ENCODE peak calls at places on chromosomes 11 and 22, in four cellular contexts. K, F, I and M are unnamed samples.

GRCh38 chr22:50672041-50672440 is 582 bp upstream of the SHANK3 start:
- DNase-seq in F (no peak), K (no peak), I (no peak), M (no peak)

GRCh38 chr11:35785287-35786167 is 123.0 kb downstream of the TRIM44 start:
- DNase-seq in I (no peak), F (no peak), K (no peak), M (no peak)

GRCh38 chr11:1209371-1210057 is 13.4 kb upstream of the MUC5B start:
- DNase-seq in F (no peak), I (no peak), K (no peak), M (no peak)

GRCh38 chr11:130145975-130146776 is 13.4 kb upstream of the ST14 start:
- DNase-seq in F (peak), K (peak), I (no peak), M (no peak)

GRCh38 chr22:39868741-39869140 is 24.8 kb downstream of the ENTHD1 start:
- DNase-seq in I (no peak), K (no peak), F (no peak), M (no peak)

GRCh38 chr11:15667127-15667725 is 552.5 kb downstream of the INSC start:
- DNase-seq in F (no peak), I (no peak), K (no peak), M (no peak)

GRCh38 chr11:101127699-101128570 is 1.7 kb downstream of the PGR start:
- DNase-seq in F (peak), K (peak), I (no peak), M (no peak)

GRCh38 chr11:122808494-122808893 is 29.8 kb upstream of the CRTAM start:
- DNase-seq in F (no peak), K (peak), I (no peak), M (no peak)

GRCh38 chr11:75239551-75240290 is 853 bp upstream of the TPBGL start:
- DNase-seq in K (no peak), F (no peak), I (no peak), M (no peak)

GRCh38 chr22:21697866-21698265 is 32.1 kb downstream of the PPIL2 start:
- DNase-seq in K (no peak), I (no peak), F (no peak), M (no peak)

GRCh38 chr11:78542007-78542406 is 32.7 kb downstream of the NARS2 start:
- DNase-seq in I (no peak), K (no peak), F (no peak), M (no peak)

GRCh38 chr11:83724704-83725114 is 438.5 kb upstream of the CCDC90B start:
- DNase-seq in F (peak), I (peak), K (no peak), M (no peak)

GRCh38 chr11:103433380-103433779 is 324.2 kb downstream of the DYNC2H1 start:
- DNase-seq in F (no peak), K (no peak), I (no peak), M (no peak)

GRCh38 chr22:50208939-50209892 is 8.4 kb downstream of the SELENOO start:
- DNase-seq in K (no peak), I (no peak), F (no peak), M (no peak)

GRCh38 chr11:118633979-118634378 is 26.6 kb downstream of the PHLDB1 start:
- DNase-seq in I (no peak), F (no peak), K (no peak), M (no peak)

GRCh38 chr11:34274712-34275398 is 83.0 kb downstream of the ABTB2 start:
- DNase-seq in F (peak), I (peak), K (peak), M (peak)

GRCh38 chr11:108965602-108966001 is 300.7 kb downstream of the DDX10 start:
- DNase-seq in F (no peak), K (no peak), I (no peak), M (peak)

GRCh38 chr11:121652982-121653381 is 200.2 kb upstream of the SORL1-AS1 start:
- DNase-seq in F (no peak), I (no peak), K (no peak), M (no peak)

GRCh38 chr11:21582791-21583190 is 610.1 kb upstream of the ANO5 start:
- DNase-seq in I (no peak), K (no peak), F (no peak), M (no peak)

GRCh38 chr11:45654242-45654641 is 11.2 kb downstream of the CHST1 start:
- DNase-seq in K (no peak), I (no peak), F (no peak), M (no peak)

GRCh38 chr11:86790073-86790727 is 10.1 kb upstream of the PRSS23 start:
- DNase-seq in K (no peak), F (no peak), I (no peak), M (no peak)

GRCh38 chr11:63165710-63166310 is 21.8 kb upstream of the SLC22A24 start:
- DNase-seq in I (no peak), K (no peak), F (peak), M (no peak)

GRCh38 chr11:64086263-64086938 is 50.7 kb downstream of the FLRT1 start:
- DNase-seq in I (peak), F (peak), K (no peak), M (peak)

GRCh38 chr11:94973099-94973968 is at the start of the genes CWC15 and KDM4D:
- DNase-seq in F (peak), I (peak), K (peak), M (peak)

GRCh38 chr11:120102050-120102861 is 35.7 kb downstream of the TRIM29 start:
- DNase-seq in I (no peak), K (no peak), F (no peak), M (no peak)

GRCh38 chr11:72267956-72268617 is 24.1 kb upstream of the PHOX2A start:
- DNase-seq in F (no peak), I (no peak), K (no peak), M (no peak)

GRCh38 chr22:23403152-23403719 is 176.9 kb downstream of the IGLL1 start:
- DNase-seq in K (no peak), F (no peak), I (no peak), M (no peak)

GRCh38 chr22:48753381-48753730 is 1074.3 kb downstream of the BRD1 start:
- DNase-seq in K (peak), F (no peak), I (no peak), M (no peak)

GRCh38 chr11:113781682-113782081 is 2.1 kb downstream of the CLDN25 start:
- DNase-seq in I (no peak), F (no peak), K (no peak), M (no peak)

GRCh38 chr11:130211144-130211543 is 51.6 kb downstream of the ST14 start:
- DNase-seq in K (peak), I (peak), F (peak), M (no peak)

GRCh38 chr22:17575681-17576080 is 12.4 kb downstream of the SLC25A18 start:
- DNase-seq in F (no peak), K (no peak), I (no peak), M (no peak)

GRCh38 chr11:70555092-70555491 is 156.8 kb downstream of the CTTN start:
- DNase-seq in F (no peak), I (no peak), K (no peak), M (no peak)

GRCh38 chr22:39240841-39241631 is 3.7 kb downstream of the PDGFB start:
- DNase-seq in K (peak), F (peak), I (peak), M (peak)

GRCh38 chr11:94140154-94140655 is 11.6 kb downstream of the PANX1 start:
- DNase-seq in F (no peak), K (no peak), I (no peak), M (no peak)

GRCh38 chr11:898160-898517 is 12.5 kb downstream of the CHID1 start:
- DNase-seq in F (no peak), I (no peak), K (no peak), M (no peak)

GRCh38 chr11:80109652-80110051 is 668.8 kb upstream of the TENM4 start:
- DNase-seq in I (no peak), F (no peak), K (no peak), M (no peak)

GRCh38 chr11:5367461-5368074 is 16.0 kb upstream of the OR51M1 start:
- DNase-seq in F (no peak), I (no peak), K (peak), M (no peak)

GRCh38 chr11:17780668-17781067 is 46.1 kb downstream of the KCNC1 start:
- DNase-seq in K (no peak), F (no peak), I (no peak), M (no peak)

GRCh38 chr22:30024231-30024630 is 56.0 kb upstream of the HORMAD2 start:
- DNase-seq in F (no peak), I (no peak), K (no peak), M (no peak)

GRCh38 chr11:6746086-6746618 is 25.6 kb downstream of the OR2AG2 start:
- DNase-seq in I (no peak), K (peak), F (no peak), M (no peak)
- TF ChIP-seq POLR2A in I (no peak), K (no peak), F (no peak), M (no peak)

GRCh38 chr11:66663741-66664296 is 13.9 kb downstream of the RBM4B start:
- DNase-seq in F (no peak), K (no peak), I (no peak), M (no peak)

GRCh38 chr11:66659785-66660184 is 17.9 kb downstream of the RBM4B start:
- DNase-seq in F (no peak), K (no peak), I (no peak), M (no peak)

GRCh38 chr11:66670816-66671215 is 6.9 kb downstream of the RBM4B start:
- DNase-seq in I (no peak), F (no peak), K (no peak), M (no peak)

GRCh38 chr11:66668653-66669430 is 8.8 kb downstream of the RBM4B start:
- DNase-seq in I (no peak), K (no peak), F (no peak), M (no peak)

DNA sequence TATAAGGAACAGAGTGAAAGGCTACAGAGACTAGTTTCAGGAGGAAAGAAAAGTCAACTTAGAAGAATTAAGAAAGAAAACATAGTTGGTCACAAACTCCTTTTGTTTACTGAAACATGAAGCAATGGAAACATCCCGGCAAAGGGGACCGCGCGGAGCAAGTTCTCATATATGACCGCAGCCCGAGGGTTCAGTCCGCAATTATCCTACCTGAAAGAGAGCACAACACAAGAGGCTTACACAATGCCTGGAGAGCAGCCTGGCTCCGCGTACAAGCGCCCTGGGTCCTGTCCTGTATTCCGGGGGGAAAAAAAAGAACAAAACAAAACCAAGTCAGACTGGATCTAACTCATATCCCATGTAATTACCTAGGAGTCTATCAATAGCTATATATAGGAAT is 12.3 kb downstream of the RBM4B start:
- DNase-seq in I (no peak), K (no peak), F (no peak), M (no peak)
- TF ChIP-seq POLR2A in I (no peak), K (no peak), F (no peak), M (no peak)

GRCh38 chr11:60878245-60879101 is 11.1 kb downstream of the ZP1 start:
- DNase-seq in F (no peak), K (no peak), I (no peak), M (no peak)
- TF ChIP-seq POLR2A in F (no peak), K (no peak), I (no peak), M (no peak)

GRCh38 chr11:65418681-65419459 is 3.7 kb upstream of the NEAT1 start:
- DNase-seq in F (peak), I (peak), K (peak), M (peak)

GRCh38 chr11:65418431-65418680 is 4.2 kb upstream of the NEAT1 start:
- DNase-seq in F (no peak), I (no peak), K (peak), M (peak)

GRCh38 chr11:65417221-65417701 is 5.3 kb upstream of the NEAT1 start:
- DNase-seq in I (no peak), F (peak), K (peak), M (no peak)

GRCh38 chr11:65416341-65417185 is 6.0 kb upstream of the NEAT1 start:
- DNase-seq in F (peak), K (peak), I (peak), M (peak)

GRCh38 chr11:65417702-65418430 is 4.7 kb upstream of the NEAT1 start:
- DNase-seq in F (peak), K (peak), I (no peak), M (peak)
- TF ChIP-seq POLR2A in F (no peak), K (no peak), I (no peak), M (no peak)

GRCh38 chr11:12201016-12201985 is 90.9 kb downstream of the MICAL2 start:
- DNase-seq in K (peak), I (no peak), F (no peak), M (no peak)
- TF ChIP-seq POLR2A in K (no peak), I (no peak), F (no peak), M (no peak)

GRCh38 chr11:12377824-12378593 is 638 bp downstream of the PARVA start:
- DNase-seq in K (peak), F (peak), I (peak), M (peak)
- TF ChIP-seq POLR2A in K (no peak), F (no peak), I (no peak), M (peak)